ENCODE peak calls at places on chromosomes 3 and 15, in nine cellular contexts. C is nephron progenitor cell; O is body of pancreas; K is HepG2; Y is CD8-positive, alpha-beta T cell; L is pancreas; G is Calu3; Q is lower lobe of right lung; J is sigmoid colon. E is an unnamed sample.

GRCh38 chr3:24802614-24803013 is 308.0 kb upstream of the THRB start:
- DNase-seq in C (no peak), O (no peak), K (no peak), Y (no peak), L (no peak), G (no peak), Q (no peak), J (no peak), E (no peak)

GRCh38 chr3:151580592-151580991 is 119.7 kb upstream of the IGSF10 start:
- DNase-seq in C (no peak), O (no peak), K (no peak), Y (no peak), L (no peak), G (no peak), Q (no peak), J (no peak), E (no peak)

GRCh38 chr3:112327371-112327951 is 5.5 kb upstream of the CD200 start:
- DNase-seq in C (no peak), O (no peak), K (peak), Y (no peak), L (no peak), G (peak), Q (no peak), J (no peak), E (no peak)

GRCh38 chr15:60471314-60471713 is 7.6 kb downstream of the ICE2 start:
- DNase-seq in C (no peak), O (no peak), K (no peak), Y (no peak), L (no peak), G (no peak), Q (no peak), J (no peak), E (no peak)

GRCh38 chr3:27287052-27287451 is 82.1 kb downstream of the NEK10 start:
- DNase-seq in C (no peak), O (no peak), K (no peak), Y (no peak), L (no peak), G (no peak), Q (no peak), J (no peak), E (no peak)

GRCh38 chr15:59960318-59960717 is 43.8 kb upstream of the FOXB1 start:
- DNase-seq in C (no peak), O (no peak), K (no peak), Y (no peak), L (no peak), G (no peak), Q (no peak), J (no peak), E (no peak)

GRCh38 chr3:45597166-45597565 is 2.6 kb downstream of the LIMD1 start:
- DNase-seq in C (no peak), O (no peak), K (no peak), Y (no peak), L (peak), G (no peak), Q (peak), J (no peak), E (no peak)

GRCh38 chr3:190533511-190534282 is 19.8 kb downstream of the IL1RAP start:
- DNase-seq in C (no peak), O (peak), K (no peak), Y (no peak), L (peak), G (peak), Q (peak), J (peak), E (no peak)

GRCh38 chr3:157204431-157204830 is 44.5 kb upstream of the CCNL1 start:
- DNase-seq in C (no peak), O (no peak), K (no peak), Y (no peak), L (no peak), G (no peak), Q (no peak), J (no peak), E (no peak)
- TF ChIP-seq CTCF in C (peak), O (no peak), K (peak), Y (peak), L (no peak), G (peak), Q (peak), J (peak), E (peak)

DNA sequence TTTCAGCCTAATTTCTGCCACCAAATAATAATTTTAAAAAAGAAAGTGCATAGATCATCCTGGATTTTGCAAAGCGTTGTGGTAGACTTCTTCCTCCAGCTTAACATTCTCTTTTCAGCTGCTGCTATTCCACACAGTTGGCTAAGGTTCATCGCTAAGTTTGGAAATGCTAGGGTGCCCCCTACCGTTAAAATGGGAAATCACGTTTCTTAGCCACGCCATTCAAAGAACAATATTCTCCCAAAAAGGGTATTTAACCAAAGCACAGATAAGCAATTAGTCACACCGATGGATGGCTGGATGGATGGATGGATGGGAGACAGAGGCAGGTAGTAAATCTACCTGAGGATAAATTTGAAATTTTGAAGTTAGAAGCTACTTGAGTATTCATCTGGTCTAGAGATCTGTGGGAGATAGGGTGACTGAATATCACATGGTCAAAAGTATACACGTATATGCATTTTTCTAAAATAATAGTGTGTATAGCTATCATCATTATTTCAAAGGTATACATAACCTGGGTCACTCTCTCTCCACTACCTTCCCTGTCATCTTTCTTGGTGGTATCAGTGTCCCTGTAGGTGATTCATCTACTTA is 67.2 kb downstream of the EFHB start:
- DNase-seq in C (peak), O (peak), K (peak), Y (no peak), L (peak), G (peak), Q (no peak), J (no peak), E (peak)
- TF ChIP-seq CTCF in C (peak), O (peak), K (peak), Y (peak), L (peak), G (peak), Q (peak), J (peak), E (peak)

GRCh38 chr3:87036671-87037070 is 45.7 kb upstream of the VGLL3 start:
- DNase-seq in C (no peak), O (no peak), K (no peak), Y (no peak), L (no peak), G (no peak), Q (no peak), J (no peak), E (no peak)
- TF ChIP-seq CTCF in C (no peak), O (no peak), K (no peak), Y (no peak), L (no peak), G (no peak), Q (no peak), J (no peak), E (no peak)

GRCh38 chr3:17032407-17033034 is 147.8 kb downstream of the PLCL2 start:
- DNase-seq in C (no peak), O (no peak), K (peak), Y (no peak), L (no peak), G (peak), Q (no peak), J (no peak), E (no peak)
- TF ChIP-seq CTCF in C (peak), O (peak), K (peak), Y (peak), L (peak), G (peak), Q (peak), J (peak), E (peak)

DNA sequence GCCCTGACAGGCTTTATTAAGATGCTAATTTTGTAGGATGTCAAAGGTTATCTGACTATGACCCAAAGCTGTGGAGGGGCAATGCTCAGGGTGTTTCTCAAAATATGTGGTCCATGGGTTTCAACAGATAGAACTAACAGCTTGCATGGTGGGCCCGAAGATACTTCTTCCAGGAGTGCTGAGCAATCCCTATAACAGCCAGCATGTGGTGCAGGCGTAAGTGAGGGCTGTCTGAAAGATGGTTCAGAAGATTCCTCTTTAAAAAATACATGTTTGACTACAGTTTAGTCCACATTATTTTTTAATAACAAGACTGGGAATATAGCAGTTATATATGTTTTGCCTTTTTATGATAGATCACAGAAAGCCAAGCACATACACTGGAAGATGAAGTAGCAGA is 7.6 kb downstream of the SCG3 start:
- DNase-seq in C (no peak), O (no peak), K (no peak), Y (no peak), L (no peak), G (no peak), Q (no peak), J (no peak), E (no peak)
- TF ChIP-seq CTCF in C (no peak), O (no peak), K (no peak), Y (no peak), L (no peak), G (no peak), Q (peak), J (no peak), E (peak)

GRCh38 chr3:170869645-170870593 is at the start of gene RPL22L1:
- DNase-seq in C (peak), O (peak), K (peak), Y (peak), L (peak), G (peak), Q (peak), J (peak), E (peak)
- TF ChIP-seq CTCF in C (no peak), O (no peak), K (peak), Y (no peak), L (no peak), G (no peak), Q (peak), J (no peak), E (peak)

GRCh38 chr3:42937334-42937733 is 31.4 kb downstream of the ZNF662 start:
- DNase-seq in C (no peak), O (no peak), K (no peak), Y (no peak), L (no peak), G (no peak), Q (no peak), J (no peak), E (no peak)

GRCh38 chr3:42934111-42934510 is 28.2 kb downstream of the ZNF662 start:
- DNase-seq in C (no peak), O (no peak), K (no peak), Y (no peak), L (no peak), G (no peak), Q (no peak), J (no peak), E (no peak)

GRCh38 chr3:42934910-42935309 is 29.0 kb downstream of the ZNF662 start:
- DNase-seq in C (no peak), O (no peak), K (no peak), Y (no peak), L (no peak), G (no peak), Q (no peak), J (no peak), E (no peak)

GRCh38 chr3:42935472-42935871 is 29.5 kb downstream of the ZNF662 start:
- DNase-seq in C (no peak), O (no peak), K (no peak), Y (no peak), L (no peak), G (no peak), Q (no peak), J (no peak), E (no peak)

GRCh38 chr3:42936157-42936981 is 30.4 kb downstream of the ZNF662 start:
- DNase-seq in C (no peak), O (peak), K (no peak), Y (no peak), L (peak), G (peak), Q (peak), J (peak), E (no peak)
- TF ChIP-seq CTCF in C (no peak), O (no peak), K (no peak), Y (no peak), L (no peak), G (no peak), Q (no peak), J (no peak), E (no peak)

GRCh38 chr3:159987291-159987711 is 1.3 kb upstream of the IL12A start:
- DNase-seq in C (no peak), O (no peak), K (no peak), Y (no peak), L (no peak), G (no peak), Q (no peak), J (no peak), E (no peak)
- TF ChIP-seq CTCF in C (no peak), O (no peak), K (no peak), Y (no peak), L (no peak), G (no peak), Q (no peak), J (no peak), E (peak)

GRCh38 chr15:71232411-71232810 is 117.1 kb downstream of the THSD4 start:
- DNase-seq in C (no peak), O (no peak), K (no peak), Y (no peak), L (no peak), G (no peak), Q (no peak), J (no peak), E (no peak)

GRCh38 chr15:71230303-71230702 is 115.0 kb downstream of the THSD4 start:
- DNase-seq in C (no peak), O (no peak), K (no peak), Y (no peak), L (no peak), G (no peak), Q (no peak), J (no peak), E (no peak)

GRCh38 chr15:71226536-71227455 is 111.5 kb downstream of the THSD4 start:
- DNase-seq in C (no peak), O (no peak), K (no peak), Y (no peak), L (no peak), G (no peak), Q (no peak), J (no peak), E (no peak)

GRCh38 chr15:71231678-71232224 is 116.5 kb downstream of the THSD4 start:
- DNase-seq in C (no peak), O (no peak), K (no peak), Y (no peak), L (no peak), G (no peak), Q (no peak), J (no peak), E (no peak)

GRCh38 chr15:71228403-71228802 is 113.1 kb downstream of the THSD4 start:
- DNase-seq in C (no peak), O (no peak), K (no peak), Y (no peak), L (no peak), G (no peak), Q (no peak), J (no peak), E (no peak)
- TF ChIP-seq CTCF in C (no peak), O (no peak), K (no peak), Y (no peak), L (no peak), G (no peak), Q (no peak), J (no peak), E (no peak)

GRCh38 chr3:127820221-127820870 is 2.0 kb downstream of the MGLL start:
- DNase-seq in C (no peak), O (no peak), K (no peak), Y (no peak), L (no peak), G (peak), Q (peak), J (no peak), E (no peak)
- TF ChIP-seq CTCF in C (no peak), O (no peak), K (no peak), Y (no peak), L (no peak), G (peak), Q (no peak), J (peak), E (peak)

E was measured in neural crest cell.